ENCODE peak calls at places on chromosomes 4 and X, in five cellular contexts. One of them, this sample, is unnamed.

GRCh38 chr4:151473521-151474097 is 64.6 kb downstream of the FHIP1A start:
- DNase-seq in NCI-H2171 treated with DMSO at 0.1 percent for 48 hours: no peak
- DNase-seq in stimulated activated CD4-positive, alpha-beta T cell treated with anti-CD3 and anti-CD28 coated beads, Interleukin-4, amount 100 ng/mL, for 1 hour: no peak
- DNase-seq in T-helper 9 cell: no peak
- DNase-seq in activated CD4-positive, CD25-positive, alpha-beta regulatory T cell: no peak
- DNase-seq in this sample: no peak

GRCh38 chrX:14352511-14352910 is 176.8 kb upstream of the GLRA2 start:
- DNase-seq in NCI-H2171 treated with DMSO at 0.1 percent for 48 hours: no peak
- DNase-seq in stimulated activated CD4-positive, alpha-beta T cell treated with anti-CD3 and anti-CD28 coated beads, Interleukin-4, amount 100 ng/mL, for 1 hour: no peak
- DNase-seq in activated CD4-positive, CD25-positive, alpha-beta regulatory T cell: no peak
- DNase-seq in T-helper 9 cell: no peak
- DNase-seq in this sample: no peak

GRCh38 chrX:45775462-45775861 is 574.8 kb upstream of the DIPK2B start:
- DNase-seq in stimulated activated CD4-positive, alpha-beta T cell treated with anti-CD3 and anti-CD28 coated beads, Interleukin-4, amount 100 ng/mL, for 1 hour: no peak
- DNase-seq in T-helper 9 cell: no peak
- DNase-seq in activated CD4-positive, CD25-positive, alpha-beta regulatory T cell: no peak
- DNase-seq in NCI-H2171 treated with DMSO at 0.1 percent for 48 hours: no peak
- DNase-seq in this sample: no peak

GRCh38 chrX:155113097-155113496 is 41.8 kb downstream of the BRCC3 start:
- DNase-seq in activated CD4-positive, CD25-positive, alpha-beta regulatory T cell: no peak
- DNase-seq in T-helper 9 cell: no peak
- DNase-seq in NCI-H2171 treated with DMSO at 0.1 percent for 48 hours: no peak
- DNase-seq in stimulated activated CD4-positive, alpha-beta T cell treated with anti-CD3 and anti-CD28 coated beads, Interleukin-4, amount 100 ng/mL, for 1 hour: no peak
- DNase-seq in this sample: no peak

GRCh38 chr4:53547983-53548382 is 43.3 kb downstream of the LNX1 start:
- DNase-seq in stimulated activated CD4-positive, alpha-beta T cell treated with anti-CD3 and anti-CD28 coated beads, Interleukin-4, amount 100 ng/mL, for 1 hour: no peak
- DNase-seq in NCI-H2171 treated with DMSO at 0.1 percent for 48 hours: no peak
- DNase-seq in activated CD4-positive, CD25-positive, alpha-beta regulatory T cell: no peak
- DNase-seq in T-helper 9 cell: no peak
- DNase-seq in this sample: no peak

GRCh38 chr4:130025701-130026100 is 929.7 kb downstream of the C4orf33 start:
- DNase-seq in T-helper 9 cell: no peak
- DNase-seq in activated CD4-positive, CD25-positive, alpha-beta regulatory T cell: no peak
- DNase-seq in stimulated activated CD4-positive, alpha-beta T cell treated with anti-CD3 and anti-CD28 coated beads, Interleukin-4, amount 100 ng/mL, for 1 hour: no peak
- DNase-seq in NCI-H2171 treated with DMSO at 0.1 percent for 48 hours: no peak
- DNase-seq in this sample: no peak

GRCh38 chr4:102725229-102725628 is 35.5 kb downstream of the MANBA start:
- DNase-seq in T-helper 9 cell: no peak
- DNase-seq in stimulated activated CD4-positive, alpha-beta T cell treated with anti-CD3 and anti-CD28 coated beads, Interleukin-4, amount 100 ng/mL, for 1 hour: no peak
- DNase-seq in activated CD4-positive, CD25-positive, alpha-beta regulatory T cell: no peak
- DNase-seq in NCI-H2171 treated with DMSO at 0.1 percent for 48 hours: no peak
- DNase-seq in this sample: no peak

GRCh38 chr4:87853891-87854290 is 21.1 kb downstream of the MEPE start:
- DNase-seq in T-helper 9 cell: no peak
- DNase-seq in stimulated activated CD4-positive, alpha-beta T cell treated with anti-CD3 and anti-CD28 coated beads, Interleukin-4, amount 100 ng/mL, for 1 hour: no peak
- DNase-seq in NCI-H2171 treated with DMSO at 0.1 percent for 48 hours: no peak
- DNase-seq in activated CD4-positive, CD25-positive, alpha-beta regulatory T cell: no peak
- DNase-seq in this sample: no peak

GRCh38 chrX:69080912-69081465 is 84.3 kb downstream of the PJA1 start:
- DNase-seq in activated CD4-positive, CD25-positive, alpha-beta regulatory T cell: no peak
- DNase-seq in stimulated activated CD4-positive, alpha-beta T cell treated with anti-CD3 and anti-CD28 coated beads, Interleukin-4, amount 100 ng/mL, for 1 hour: no peak
- DNase-seq in T-helper 9 cell: no peak
- DNase-seq in NCI-H2171 treated with DMSO at 0.1 percent for 48 hours: no peak
- DNase-seq in this sample: no peak

GRCh38 chrX:102154900-102155805 is 624 bp downstream of the BEX5 start:
- DNase-seq in stimulated activated CD4-positive, alpha-beta T cell treated with anti-CD3 and anti-CD28 coated beads, Interleukin-4, amount 100 ng/mL, for 1 hour: peak; percentile 11
- DNase-seq in T-helper 9 cell: peak; percentile 8
- DNase-seq in NCI-H2171 treated with DMSO at 0.1 percent for 48 hours: peak; percentile 9
- DNase-seq in activated CD4-positive, CD25-positive, alpha-beta regulatory T cell: no peak
- DNase-seq in this sample: peak; percentile 17

GRCh38 chr4:158259955-158260575 is 49.8 kb downstream of the TMEM144 start:
- DNase-seq in NCI-H2171 treated with DMSO at 0.1 percent for 48 hours: peak; percentile 16
- DNase-seq in activated CD4-positive, CD25-positive, alpha-beta regulatory T cell: no peak
- DNase-seq in stimulated activated CD4-positive, alpha-beta T cell treated with anti-CD3 and anti-CD28 coated beads, Interleukin-4, amount 100 ng/mL, for 1 hour: no peak
- DNase-seq in T-helper 9 cell: no peak
- DNase-seq in this sample: no peak

GRCh38 chr4:10173754-10174749 is 57.5 kb upstream of the WDR1 start:
- DNase-seq in NCI-H2171 treated with DMSO at 0.1 percent for 48 hours: no peak
- DNase-seq in T-helper 9 cell: no peak
- DNase-seq in activated CD4-positive, CD25-positive, alpha-beta regulatory T cell: no peak
- DNase-seq in stimulated activated CD4-positive, alpha-beta T cell treated with anti-CD3 and anti-CD28 coated beads, Interleukin-4, amount 100 ng/mL, for 1 hour: no peak
- DNase-seq in this sample: no peak

GRCh38 chr4:169620846-169621228 is 459 bp downstream of the CLCN3 start:
- DNase-seq in T-helper 9 cell: no peak
- DNase-seq in activated CD4-positive, CD25-positive, alpha-beta regulatory T cell: peak; percentile 1
- DNase-seq in stimulated activated CD4-positive, alpha-beta T cell treated with anti-CD3 and anti-CD28 coated beads, Interleukin-4, amount 100 ng/mL, for 1 hour: no peak
- DNase-seq in NCI-H2171 treated with DMSO at 0.1 percent for 48 hours: no peak
- DNase-seq in this sample: no peak

GRCh38 chrX:153900806-153901752 is 3.4 kb upstream of the AVPR2 start:
- DNase-seq in activated CD4-positive, CD25-positive, alpha-beta regulatory T cell: peak; percentile 19
- DNase-seq in T-helper 9 cell: peak; percentile 37
- DNase-seq in NCI-H2171 treated with DMSO at 0.1 percent for 48 hours: peak; percentile 88
- DNase-seq in stimulated activated CD4-positive, alpha-beta T cell treated with anti-CD3 and anti-CD28 coated beads, Interleukin-4, amount 100 ng/mL, for 1 hour: peak; percentile 55
- DNase-seq in this sample: no peak

GRCh38 chrX:140502491-140503229 is 2.2 kb downstream of the SOX3 start:
- DNase-seq in T-helper 9 cell: no peak
- DNase-seq in activated CD4-positive, CD25-positive, alpha-beta regulatory T cell: no peak
- DNase-seq in stimulated activated CD4-positive, alpha-beta T cell treated with anti-CD3 and anti-CD28 coated beads, Interleukin-4, amount 100 ng/mL, for 1 hour: no peak
- DNase-seq in NCI-H2171 treated with DMSO at 0.1 percent for 48 hours: no peak
- DNase-seq in this sample: no peak

GRCh38 chrX:71668248-71668595 is 876 bp downstream of the LOC101059915 start:
- DNase-seq in activated CD4-positive, CD25-positive, alpha-beta regulatory T cell: no peak
- DNase-seq in stimulated activated CD4-positive, alpha-beta T cell treated with anti-CD3 and anti-CD28 coated beads, Interleukin-4, amount 100 ng/mL, for 1 hour: no peak
- DNase-seq in NCI-H2171 treated with DMSO at 0.1 percent for 48 hours: no peak
- DNase-seq in T-helper 9 cell: no peak
- DNase-seq in this sample: no peak

GRCh38 chr4:173167793-173168395 is 717 bp upstream of the GALNT7 start:
- DNase-seq in activated CD4-positive, CD25-positive, alpha-beta regulatory T cell: no peak
- DNase-seq in NCI-H2171 treated with DMSO at 0.1 percent for 48 hours: peak; percentile 70
- DNase-seq in stimulated activated CD4-positive, alpha-beta T cell treated with anti-CD3 and anti-CD28 coated beads, Interleukin-4, amount 100 ng/mL, for 1 hour: peak; percentile 19
- DNase-seq in T-helper 9 cell: no peak
- DNase-seq in this sample: peak; percentile 75

GRCh38 chrX:1614927-1615326 is at the start of gene ASMT:
- DNase-seq in NCI-H2171 treated with DMSO at 0.1 percent for 48 hours: no peak
- DNase-seq in T-helper 9 cell: no peak
- DNase-seq in activated CD4-positive, CD25-positive, alpha-beta regulatory T cell: no peak
- DNase-seq in stimulated activated CD4-positive, alpha-beta T cell treated with anti-CD3 and anti-CD28 coated beads, Interleukin-4, amount 100 ng/mL, for 1 hour: no peak
- DNase-seq in this sample: no peak

GRCh38 chr4:79132826-79133225 is 193.0 kb downstream of the NAA11 start:
- DNase-seq in T-helper 9 cell: no peak
- DNase-seq in NCI-H2171 treated with DMSO at 0.1 percent for 48 hours: no peak
- DNase-seq in activated CD4-positive, CD25-positive, alpha-beta regulatory T cell: no peak
- DNase-seq in stimulated activated CD4-positive, alpha-beta T cell treated with anti-CD3 and anti-CD28 coated beads, Interleukin-4, amount 100 ng/mL, for 1 hour: no peak
- DNase-seq in this sample: no peak

This sample was measured in Peyer's patch.